ENCODE peak calls at places on chromosome 22, in nine cellular contexts. G, L, Z, N, F, Y, A, O and D are unnamed samples.

GRCh38 chr22:31477329-31477728 is 12.3 kb downstream of the EIF4ENIF1 start:
- DNase-seq in Y (no peak), G (no peak), F (no peak), Z (no peak), O (no peak), N (no peak), A (no peak), L (no peak), D (no peak)

GRCh38 chr22:49367016-49367697 is 460.5 kb downstream of the BRD1 start:
- DNase-seq in Z (no peak), L (no peak), G (no peak), Y (peak), O (no peak), F (no peak), N (no peak), A (no peak), D (no peak)

GRCh38 chr22:28231423-28231822 is 312.4 kb upstream of the PITPNB start:
- DNase-seq in L (peak), Y (no peak), Z (no peak), A (no peak), F (no peak), N (no peak), G (no peak), O (no peak), D (no peak)

GRCh38 chr22:44221710-44222475 is 41.2 kb downstream of the PARVG start:
- DNase-seq in F (no peak), A (no peak), Y (no peak), O (no peak), G (no peak), Z (no peak), N (no peak), L (no peak), D (no peak)

GRCh38 chr22:39185601-39186012 is 33.1 kb upstream of the CBX7 start:
- DNase-seq in L (peak), Y (peak), G (no peak), A (no peak), O (no peak), Z (no peak), N (no peak), F (no peak), D (no peak)

GRCh38 chr22:49737101-49737551 is 90.5 kb downstream of the BRD1 start:
- DNase-seq in A (no peak), O (no peak), N (no peak), Z (no peak), F (no peak), Y (no peak), G (no peak), L (no peak), D (no peak)

GRCh38 chr22:29503811-29504372 is 23.9 kb downstream of the NEFH start:
- DNase-seq in L (peak), N (no peak), F (no peak), Z (no peak), Y (peak), G (no peak), O (no peak), A (peak), D (no peak)

GRCh38 chr22:44025171-44026065 is 1.3 kb downstream of the PARVB start:
- DNase-seq in N (no peak), O (no peak), Y (peak), A (peak), G (no peak), Z (no peak), L (no peak), F (no peak), D (no peak)

GRCh38 chr22:43197271-43197941 is 10.5 kb upstream of the TTLL12 start:
- DNase-seq in N (no peak), F (no peak), O (no peak), A (no peak), L (peak), Z (no peak), Y (no peak), G (no peak), D (no peak)

GRCh38 chr22:17158568-17159503 is at the start of gene HDHD5:
- DNase-seq in G (peak), F (peak), A (peak), O (peak), Z (peak), N (peak), L (peak), Y (peak), D (peak)

GRCh38 chr22:24067587-24068376 is 56.7 kb downstream of the CABIN1 start:
- DNase-seq in F (no peak), O (peak), Y (no peak), L (no peak), A (no peak), N (no peak), Z (peak), G (no peak), D (peak)

GRCh38 chr22:43883012-43883661 is 8.7 kb downstream of the PNPLA5 start:
- DNase-seq in O (peak), L (peak), N (peak), F (peak), A (peak), Y (peak), G (peak), Z (peak), D (peak)

GRCh38 chr22:19851291-19852176 is 3.1 kb downstream of the GNB1L start:
- DNase-seq in Y (no peak), Z (no peak), N (no peak), F (no peak), O (no peak), A (no peak), L (no peak), G (no peak), D (no peak)